ENCODE peak calls at places on chromosome 21, in four cellular contexts. K is mesendoderm, E is fibroblast of lung, D is mesenchymal stem cell. J is an unnamed sample.

GRCh38 chr21:8989261-8989882 is 1532.0 kb upstream of the TPTE start:
- DNase-seq in K (no peak), E (no peak), D (no peak), J (no peak)

GRCh38 chr21:36699026-36699545 is at the start of gene SIM2:
- DNase-seq in K (peak), D (no peak), E (no peak), J (peak)

GRCh38 chr21:27129215-27129614 is 162.3 kb upstream of the ADAMTS5 start:
- DNase-seq in E (no peak), D (no peak), K (peak), J (no peak)

GRCh38 chr21:37788503-37788902 is 127.8 kb downstream of the KCNJ6 start:
- DNase-seq in K (no peak), D (no peak), E (no peak), J (no peak)

GRCh38 chr21:17185685-17186084 is 327.2 kb upstream of the CXADR start:
- DNase-seq in E (no peak), D (no peak), K (no peak), J (no peak)

GRCh38 chr21:34351786-34352241 is 12.0 kb upstream of the KCNE2 start:
- DNase-seq in E (peak), D (peak), K (peak), J (no peak)

GRCh38 chr21:25936776-25937175 is 202.0 kb downstream of the GABPA start:
- DNase-seq in E (peak), D (peak), K (no peak), J (no peak)

GRCh38 chr21:36150192-36150711 is 6.4 kb upstream of the DOP1B start:
- DNase-seq in K (no peak), D (no peak), E (peak), J (no peak)

GRCh38 chr21:22584308-22584707 is 1586.1 kb downstream of the NCAM2 start:
- DNase-seq in D (no peak), K (no peak), E (no peak), J (no peak)

GRCh38 chr21:40902299-40902698 is 55.3 kb upstream of the DSCAM start:
- DNase-seq in D (no peak), E (no peak), K (no peak), J (no peak)

GRCh38 chr21:35291034-35291433 is 241.9 kb upstream of the RUNX1 start:
- DNase-seq in E (no peak), K (no peak), D (no peak), J (no peak)

GRCh38 chr21:36551731-36552457 is 72.0 kb upstream of the CLDN14 start:
- DNase-seq in K (no peak), D (no peak), E (peak), J (no peak)

GRCh38 chr21:20789696-20790095 is 208.5 kb upstream of the NCAM2 start:
- DNase-seq in D (no peak), K (no peak), E (peak), J (no peak)

GRCh38 chr21:37833301-37833700 is 83.0 kb downstream of the KCNJ6 start:
- DNase-seq in D (no peak), K (no peak), E (no peak), J (no peak)

GRCh38 chr21:35716886-35717285 is 343.4 kb downstream of the SETD4 start:
- DNase-seq in E (no peak), D (no peak), K (no peak), J (no peak)

GRCh38 chr21:18608226-18608625 is 204.6 kb upstream of the TMPRSS15 start:
- DNase-seq in K (no peak), E (no peak), D (no peak), J (no peak)

GRCh38 chr21:35359076-35359475 is 310.0 kb upstream of the RUNX1 start:
- DNase-seq in K (no peak), D (no peak), E (no peak), J (no peak)

GRCh38 chr21:36320421-36321324 is 676 bp downstream of the MORC3 start:
- DNase-seq in D (peak), E (peak), K (peak), J (peak)

GRCh38 chr21:27277122-27277521 is 310.2 kb upstream of the ADAMTS5 start:
- DNase-seq in E (peak), D (peak), K (no peak), J (no peak)

GRCh38 chr21:36470294-36470693 is 9.6 kb downstream of the CLDN14 start:
- DNase-seq in E (no peak), K (peak), D (no peak), J (peak)

GRCh38 chr21:33299181-33299752 is 25.5 kb upstream of the IFNAR1 start:
- DNase-seq in E (no peak), K (peak), D (no peak), J (no peak)

GRCh38 chr21:31370281-31370892 is 26.3 kb upstream of the TIAM1 start:
- DNase-seq in D (no peak), K (no peak), E (no peak), J (no peak)

DNA sequence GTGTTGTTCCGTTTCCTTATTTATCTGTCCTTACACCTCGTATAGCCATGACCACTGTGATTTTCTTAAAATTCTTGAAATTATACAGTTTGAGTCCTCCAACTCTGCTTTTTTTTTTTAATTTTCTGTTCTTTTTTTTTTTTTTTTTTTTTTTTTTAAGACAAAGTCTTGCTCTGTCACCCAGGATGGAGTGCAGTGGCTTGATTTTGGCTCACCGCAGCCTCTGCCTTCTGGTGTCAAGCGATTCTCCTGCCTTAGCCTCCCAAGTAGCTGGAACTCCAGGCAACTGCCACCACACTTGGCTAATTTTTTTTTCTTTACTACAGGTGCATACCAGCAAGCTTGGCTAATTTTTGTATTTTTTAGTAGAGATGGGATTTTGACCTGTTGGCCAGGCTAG is 48.9 kb downstream of the DIP2A start:
- DNase-seq in E (no peak), D (no peak), K (no peak), J (no peak)
- H3K27ac ChIP-seq in E (no peak), D (no peak), K (no peak), J (no peak)

DNA sequence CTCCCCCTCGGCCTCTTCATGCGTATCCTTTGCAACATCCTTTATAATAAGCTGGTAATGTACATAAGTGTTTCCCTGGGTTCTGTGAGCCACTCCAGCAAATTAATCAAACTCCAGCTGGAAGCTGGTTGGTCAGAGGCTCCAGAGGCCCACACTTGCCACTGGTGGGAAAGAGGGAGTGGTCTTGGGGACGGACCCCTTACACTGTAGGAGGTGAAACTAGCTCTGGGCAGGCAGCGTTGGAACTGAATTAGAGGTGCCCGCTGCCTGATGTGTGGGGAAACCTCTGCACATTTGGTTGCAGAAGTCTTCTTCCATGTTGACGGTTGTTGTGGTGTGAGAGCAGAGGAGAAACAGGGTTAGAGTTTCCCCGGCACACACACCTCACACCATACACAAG is 14.6 kb upstream of the COL6A1 start:
- DNase-seq in E (no peak), D (no peak), K (no peak), J (no peak)
- H3K9ac ChIP-seq in E (no peak), D (no peak), K (no peak), J (no peak)

GRCh38 chr21:41923641-41924342 is 30.0 kb downstream of the C2CD2 start:
- DNase-seq in E (peak), K (no peak), D (no peak), J (no peak)
- H3K27ac ChIP-seq in E (peak), K (no peak), D (no peak), J (peak)

GRCh38 chr21:29115899-29116298 is 14.5 kb upstream of the MAP3K7CL start:
- DNase-seq in K (no peak), D (peak), E (no peak), J (no peak)
- H3K9ac ChIP-seq in K (no peak), D (no peak), E (no peak), J (no peak)

GRCh38 chr21:38942617-38943245 is 137.0 kb downstream of the ETS2 start:
- DNase-seq in E (no peak), D (no peak), K (no peak), J (no peak)

GRCh38 chr21:38948981-38949380 is 143.3 kb downstream of the ETS2 start:
- DNase-seq in E (no peak), K (no peak), D (no peak), J (no peak)

GRCh38 chr21:38948377-38948776 is 142.6 kb downstream of the ETS2 start:
- DNase-seq in E (peak), K (no peak), D (no peak), J (no peak)

GRCh38 chr21:38945536-38946245 is 140.0 kb downstream of the ETS2 start:
- DNase-seq in E (peak), D (peak), K (peak), J (no peak)

GRCh38 chr21:38944903-38945302 is 139.2 kb downstream of the ETS2 start:
- DNase-seq in K (peak), D (no peak), E (no peak), J (no peak)
- H3K27ac ChIP-seq in K (no peak), D (no peak), E (no peak), J (no peak)

DNA sequence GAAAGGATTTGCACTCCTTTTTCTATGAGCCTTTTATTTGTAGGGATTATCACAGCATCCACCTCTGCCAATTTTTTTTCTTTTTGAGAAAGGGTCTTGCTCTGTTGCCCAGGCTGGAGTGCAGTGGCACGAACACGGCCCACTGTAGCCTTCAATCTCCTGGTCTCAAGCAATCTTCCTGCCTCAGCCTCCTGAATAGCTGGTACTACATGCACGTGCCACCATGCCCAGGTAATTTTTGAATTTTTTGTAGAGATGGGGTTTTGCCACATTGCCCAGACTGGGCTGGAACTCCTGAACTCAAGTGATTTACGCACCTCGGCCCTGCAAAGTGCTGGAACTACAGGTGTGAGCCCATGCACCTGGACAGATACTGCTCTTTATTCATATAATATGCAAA is 2.1 kb downstream of the SAMSN1 start:
- DNase-seq in K (no peak), D (no peak), E (no peak), J (no peak)
- H3K9ac ChIP-seq in K (no peak), D (no peak), E (no peak), J (no peak)